ENCODE peak calls at places on chromosomes 2 and 18, in six cellular contexts. W, O, P, F, J and M are unnamed samples.

GRCh38 chr2:205807758-205808157 is 125.5 kb downstream of the NRP2 start:
- DNase-seq in O (no peak), J (no peak), W (no peak), P (no peak), F (no peak), M (no peak)

GRCh38 chr2:128162266-128162665 is 71.3 kb downstream of the UGGT1 start:
- DNase-seq in P (no peak), F (no peak), J (no peak), W (no peak), O (no peak), M (no peak)

GRCh38 chr2:205708231-205708631 is 25.9 kb downstream of the NRP2 start:
- DNase-seq in O (peak), J (peak), P (peak), F (no peak), W (no peak), M (no peak)

GRCh38 chr2:37635359-37636208 is 35.9 kb downstream of the CDC42EP3 start:
- DNase-seq in P (peak), F (no peak), W (peak), J (no peak), O (peak), M (no peak)

GRCh38 chr2:182144780-182145170 is 159.1 kb downstream of the PPP1R1C start:
- DNase-seq in J (no peak), O (peak), W (no peak), P (peak), F (no peak), M (no peak)

GRCh38 chr2:43027103-43027482 is 199.3 kb downstream of the ZFP36L2 start:
- DNase-seq in P (no peak), W (no peak), J (no peak), F (no peak), O (no peak), M (no peak)

GRCh38 chr2:26043862-26044736 is 10.2 kb downstream of the RAB10 start:
- DNase-seq in O (peak), J (no peak), F (no peak), P (peak), W (no peak), M (no peak)

GRCh38 chr2:28895189-28895893 is 874 bp downstream of the WDR43 start:
- DNase-seq in W (peak), J (no peak), O (peak), P (peak), F (no peak), M (no peak)

GRCh38 chr2:95294579-95295250 is 2.4 kb upstream of the KCNIP3 start:
- DNase-seq in P (no peak), F (no peak), J (peak), O (no peak), W (no peak), M (no peak)

GRCh38 chr2:10977003-10977402 is 65.3 kb downstream of the KCNF1 start:
- DNase-seq in J (no peak), W (no peak), O (no peak), F (no peak), P (peak), M (no peak)

GRCh38 chr2:67485431-67485830 is 88.3 kb downstream of the ETAA1 start:
- DNase-seq in P (peak), W (no peak), F (no peak), J (no peak), O (peak), M (no peak)

GRCh38 chr2:54258171-54258570 is 2.1 kb upstream of the TSPYL6 start:
- DNase-seq in W (no peak), F (no peak), J (no peak), P (peak), O (peak), M (no peak)

GRCh38 chr2:157415632-157416101 is 28.2 kb downstream of the CYTIP start:
- DNase-seq in J (no peak), O (no peak), W (no peak), P (no peak), F (no peak), M (no peak)

GRCh38 chr2:36439084-36439483 is 83.5 kb downstream of the CRIM1 start:
- DNase-seq in P (no peak), J (no peak), O (no peak), F (no peak), W (no peak), M (no peak)

GRCh38 chr2:58720033-58720769 is 479.1 kb upstream of the FANCL start:
- DNase-seq in W (no peak), P (no peak), F (no peak), O (no peak), J (no peak), M (no peak)

GRCh38 chr2:46076251-46076650 is 221.0 kb upstream of the EPAS1 start:
- DNase-seq in J (no peak), F (no peak), P (no peak), W (no peak), O (peak), M (no peak)

GRCh38 chr2:1887915-1888314 is 143.6 kb upstream of the PXDN start:
- DNase-seq in F (no peak), O (no peak), W (no peak), J (no peak), P (peak), M (no peak)

GRCh38 chr2:66766582-66766981 is 331.7 kb downstream of the MEIS1 start:
- DNase-seq in J (no peak), P (no peak), W (no peak), F (no peak), O (no peak), M (no peak)

GRCh38 chr2:18402-19271 is 27.7 kb downstream of the FAM110C start:
- DNase-seq in P (no peak), W (no peak), O (no peak), J (peak), F (no peak), M (no peak)

GRCh38 chr2:74876081-74876886 is 42.4 kb downstream of the HK2 start:
- DNase-seq in P (peak), J (no peak), O (peak), F (peak), W (no peak), M (peak)

GRCh38 chr18:59150236-59150635 is 10.6 kb downstream of the SEC11C start:
- DNase-seq in F (no peak), W (no peak), J (no peak), P (no peak), O (no peak), M (no peak)

GRCh38 chr2:112593761-112594160 is 9.4 kb downstream of the CHCHD5 start:
- DNase-seq in P (no peak), F (no peak), J (no peak), W (no peak), O (no peak), M (no peak)

GRCh38 chr2:168944065-168944464 is 43.0 kb downstream of the G6PC2 start:
- DNase-seq in P (peak), O (no peak), J (no peak), W (no peak), F (peak), M (peak)

GRCh38 chr2:95277246-95277906 is 3.1 kb downstream of the PROM2 start:
- DNase-seq in P (peak), J (peak), O (peak), W (no peak), F (peak), M (no peak)

GRCh38 chr2:224492531-224492930 is 90.6 kb upstream of the FAM124B start:
- DNase-seq in F (no peak), W (no peak), P (no peak), J (no peak), O (no peak), M (no peak)

GRCh38 chr2:234694244-234695013 is 197.5 kb upstream of the ARL4C start:
- DNase-seq in W (no peak), J (no peak), P (peak), F (no peak), O (peak), M (no peak)

GRCh38 chr18:37450434-37451133 is 115.0 kb downstream of the CELF4 start:
- DNase-seq in O (peak), J (peak), W (no peak), P (peak), F (peak), M (peak)

GRCh38 chr2:105734762-105735538 is 9.8 kb upstream of the NCK2 start:
- DNase-seq in J (no peak), F (no peak), W (no peak), P (peak), O (peak), M (no peak)

GRCh38 chr18:69564602-69565001 is 163.9 kb downstream of the DOK6 start:
- DNase-seq in O (no peak), W (no peak), F (no peak), P (no peak), J (no peak), M (no peak)

GRCh38 chr2:152561251-152561650 is 156.0 kb downstream of the PRPF40A start:
- DNase-seq in F (no peak), J (no peak), O (no peak), P (no peak), W (no peak), M (no peak)

GRCh38 chr2:226963528-226963927 is 127.7 kb downstream of the RHBDD1 start:
- DNase-seq in J (no peak), O (peak), F (no peak), P (peak), W (no peak), M (no peak)

GRCh38 chr18:49174478-49174877 is 223.7 kb upstream of the SMAD7 start:
- DNase-seq in F (no peak), O (peak), P (peak), W (no peak), J (no peak), M (no peak)

GRCh38 chr18:12278765-12279682 is 24.9 kb downstream of the CIDEA start:
- DNase-seq in W (no peak), J (peak), O (peak), P (peak), F (peak), M (peak)